ENCODE peak calls at places on chromosome 16, in four cellular contexts. B is K562, P is H1, J is GM12892. X is an unnamed sample.

GRCh38 chr16:68235882-68236803 is at the start of gene ESRP2:
- DNase-seq in P (peak; percentile 89), J (no peak), B (no peak), X (peak; percentile 59)

GRCh38 chr16:71854369-71854948 is 8.7 kb downstream of the ATXN1L start:
- DNase-seq in B (no peak), J (no peak), P (no peak), X (no peak)

GRCh38 chr16:77437859-77438258 is 3.0 kb upstream of the ADAMTS18 start:
- DNase-seq in J (no peak), B (no peak), P (no peak), X (no peak)

GRCh38 chr16:68401871-68402747 is 46.2 kb downstream of the SMPD3 start:
- DNase-seq in B (no peak), J (no peak), P (no peak), X (no peak)

GRCh38 chr16:88649924-88650748 is 717 bp downstream of the CYBA start:
- DNase-seq in J (peak; percentile 72), P (peak; percentile 70), B (peak; percentile 65), X (peak; percentile 78)

GRCh38 chr16:89094252-89094901 is 725 bp downstream of the ACSF3 start:
- DNase-seq in P (no peak), B (no peak), J (no peak), X (no peak)

GRCh38 chr16:8569650-8570338 is 20.5 kb downstream of the TMEM114 start:
- DNase-seq in P (no peak), J (no peak), B (no peak), X (no peak)

GRCh38 chr16:59067207-59067606 is 333.1 kb upstream of the GOT2 start:
- DNase-seq in J (no peak), P (no peak), B (no peak), X (no peak)

GRCh38 chr16:30068333-30068732 is 2.8 kb downstream of the ALDOA start:
- DNase-seq in J (no peak), B (no peak), P (no peak), X (no peak)

GRCh38 chr16:30070490-30070889 is 4.9 kb downstream of the ALDOA start:
- DNase-seq in J (no peak), B (no peak), P (no peak), X (no peak)

GRCh38 chr16:30069575-30070462 is 4.3 kb downstream of the ALDOA start:
- DNase-seq in J (no peak), B (no peak), P (no peak), X (no peak)

GRCh38 chr16:30067584-30067916 is 2.0 kb downstream of the ALDOA start:
- DNase-seq in P (no peak), J (no peak), B (no peak), X (no peak)

GRCh38 chr16:30068750-30069574 is 3.4 kb downstream of the ALDOA start:
- DNase-seq in B (no peak), J (no peak), P (no peak), X (no peak)
- TF ChIP-seq TAF1 in B (no peak), J (no peak), P (no peak), X (no peak)

GRCh38 chr16:85563031-85563430 is 50.1 kb upstream of the GSE1 start:
- DNase-seq in B (no peak), J (no peak), P (no peak), X (no peak)

GRCh38 chr16:85564277-85565051 is 48.7 kb upstream of the GSE1 start:
- DNase-seq in P (no peak), J (no peak), B (peak; percentile 74), X (no peak)

GRCh38 chr16:85565340-85565739 is 47.8 kb upstream of the GSE1 start:
- DNase-seq in P (no peak), J (no peak), B (no peak), X (no peak)

GRCh38 chr16:85562102-85562786 is 50.9 kb upstream of the GSE1 start:
- DNase-seq in P (peak; percentile 45), J (no peak), B (no peak), X (no peak)

DNA sequence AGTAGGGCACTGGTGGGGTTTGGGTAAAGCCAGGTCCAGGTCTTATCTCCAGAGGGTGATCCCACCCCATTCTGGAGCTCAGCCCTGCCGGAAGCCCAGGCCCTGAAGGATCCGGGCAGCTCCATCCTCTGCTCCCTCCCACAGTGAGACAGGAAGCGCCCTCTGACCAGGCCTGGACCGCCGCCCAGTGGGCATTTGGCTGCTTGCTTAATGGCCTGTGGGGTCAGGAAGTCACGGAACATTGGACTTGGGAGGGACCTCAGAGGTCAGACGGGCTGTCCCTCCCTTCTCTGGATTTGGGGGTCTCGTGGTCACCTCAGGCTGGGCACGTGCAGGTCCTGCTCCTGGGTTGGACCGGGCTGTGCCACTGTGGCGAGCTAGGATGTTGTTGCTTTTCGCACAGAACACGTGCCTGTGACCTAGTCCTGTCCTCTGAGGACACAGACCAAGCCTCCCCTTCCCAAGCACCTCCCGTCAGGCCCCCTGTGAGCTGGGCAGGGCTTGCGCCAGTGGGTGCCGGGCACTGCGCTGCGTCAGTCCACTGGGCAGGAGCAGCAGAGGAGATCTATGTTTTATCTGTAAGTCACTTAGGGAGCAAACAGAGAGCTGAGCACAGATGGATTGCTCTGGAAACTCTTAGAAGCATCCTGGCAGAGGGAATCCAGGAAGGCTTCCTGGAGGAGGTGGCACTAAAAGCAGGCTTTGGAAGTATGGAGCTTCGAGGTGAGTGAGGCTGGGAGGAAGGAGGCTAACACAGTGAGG is 49.4 kb upstream of the GSE1 start:
- DNase-seq in P (peak; percentile 49), J (no peak), B (peak; percentile 76), X (no peak)
- TF ChIP-seq POLR2AphosphoS5 in P (no peak), J (no peak), B (peak; percentile 38), X (no peak)

DNA sequence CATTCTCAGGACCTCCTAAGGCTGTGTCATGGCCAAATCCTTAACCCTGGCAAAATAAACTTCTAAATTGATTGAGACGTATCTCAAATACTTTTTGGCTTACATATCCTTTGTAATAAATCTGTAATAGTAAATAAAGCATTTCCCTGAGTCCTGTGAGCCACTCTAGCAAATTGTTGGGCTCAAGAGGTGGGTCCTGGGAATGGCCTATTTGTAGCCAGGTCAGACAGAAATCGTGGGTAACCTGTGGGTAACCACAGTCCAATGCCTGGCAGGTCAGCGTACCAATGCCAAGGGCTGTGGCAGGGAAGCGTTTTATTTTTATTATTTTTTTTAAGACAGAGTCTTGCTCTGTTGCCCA is 12.0 kb upstream of the UBE2I start:
- DNase-seq in J (no peak), P (no peak), B (no peak), X (no peak)
- TF ChIP-seq POLR2A in J (no peak), P (no peak), B (no peak), X (no peak)

GRCh38 chr16:4270595-4270994 is 2.2 kb downstream of the TFAP4 start:
- DNase-seq in J (no peak), B (no peak), P (no peak), X (no peak)
- TF ChIP-seq TAF1 in J (no peak), B (no peak), P (no peak), X (no peak)

GRCh38 chr16:50741225-50741807 is 570 bp upstream of the CYLD start:
- DNase-seq in J (no peak), P (no peak), B (no peak), X (no peak)

GRCh38 chr16:50740747-50741146 is 1.1 kb upstream of the CYLD start:
- DNase-seq in B (no peak), J (no peak), P (no peak), X (no peak)

GRCh38 chr16:50742521-50743150 is 750 bp downstream of the CYLD start:
- DNase-seq in J (peak; percentile 40), B (peak; percentile 18), P (peak; percentile 56), X (no peak)

GRCh38 chr16:50743575-50744225 is 1.8 kb downstream of the CYLD start:
- DNase-seq in P (no peak), J (no peak), B (no peak), X (no peak)

GRCh38 chr16:50741808-50742520 is at the start of gene CYLD:
- DNase-seq in J (peak; percentile 93), P (peak; percentile 95), B (peak; percentile 99), X (peak; percentile 93)
- TF ChIP-seq POLR2AphosphoS5 in J (peak; percentile 13), P (no peak), B (no peak), X (peak; percentile 47)

DNA sequence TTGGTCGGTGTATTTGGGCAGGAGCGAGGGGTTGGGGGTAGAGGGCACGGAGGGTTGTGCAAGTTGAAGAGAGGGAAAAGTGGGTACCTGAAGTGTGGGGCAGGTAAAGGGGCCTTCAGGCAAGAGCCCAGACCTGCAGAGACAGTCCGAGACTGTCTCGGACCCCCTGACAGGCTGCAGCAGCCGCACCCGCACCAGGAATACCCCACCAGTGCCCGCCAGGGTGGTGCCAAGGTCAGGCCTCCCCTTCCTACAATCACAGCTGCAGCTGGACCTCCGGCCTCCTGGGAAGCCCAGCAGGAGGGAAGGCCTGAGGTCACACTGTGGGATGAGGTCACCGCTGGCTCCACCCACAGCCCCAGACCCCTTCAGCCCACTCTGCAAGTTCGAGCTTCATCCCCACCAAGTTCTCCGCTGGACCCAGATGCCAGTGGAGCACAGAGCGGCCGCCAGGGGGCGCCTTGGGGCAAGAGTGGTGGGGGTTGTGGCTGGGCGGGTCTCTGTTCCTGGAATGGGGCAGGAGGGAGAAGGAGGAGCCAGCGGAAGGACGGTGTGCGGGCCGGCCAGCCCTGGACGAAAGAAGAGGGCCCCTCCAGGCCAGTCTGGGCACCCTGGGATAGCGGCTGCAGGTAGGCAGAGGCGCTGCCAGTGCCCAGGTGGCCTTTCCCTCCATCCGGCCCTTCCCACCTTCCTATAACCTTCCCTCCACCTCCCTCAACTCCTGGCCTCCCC is at the start of gene HSD3B7:
- DNase-seq in J (peak; percentile 97), P (peak; percentile 100), B (peak; percentile 95), X (peak; percentile 97)
- TF ChIP-seq POLR2A in J (no peak), P (peak; percentile 60), B (peak; percentile 58), X (no peak)

GRCh38 chr16:1152651-1153259 is at the start of gene CACNA1H:
- DNase-seq in B (peak; percentile 95), J (no peak), P (peak; percentile 81), X (no peak)
- TF ChIP-seq TAF1 in B (no peak), J (no peak), P (no peak), X (no peak)

DNA sequence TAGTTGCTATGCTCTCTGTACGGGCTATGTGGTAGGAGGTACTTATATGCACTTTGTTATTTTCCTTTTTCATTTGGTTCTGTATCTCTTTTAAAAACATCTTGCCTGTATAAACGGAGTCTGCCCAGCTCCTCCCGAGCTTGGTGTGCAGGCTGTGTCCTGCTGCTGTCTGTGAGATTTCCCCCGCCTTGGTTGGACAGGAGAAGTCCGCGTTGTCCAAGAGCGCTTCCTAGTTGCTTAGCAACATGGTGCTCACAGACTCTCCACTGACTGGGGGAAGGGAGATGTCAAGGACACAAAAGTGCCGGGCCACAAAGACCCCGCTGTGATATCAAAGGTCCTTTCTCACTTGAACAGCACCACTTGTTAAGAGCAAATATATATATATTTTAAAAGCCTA is 134.4 kb upstream of the CPHXL start:
- DNase-seq in J (no peak), B (no peak), P (no peak), X (no peak)
- TF ChIP-seq POLR2AphosphoS5 in J (no peak), B (no peak), P (no peak), X (no peak)

GRCh38 chr16:10808218-10808617 is 10.4 kb downstream of the TVP23A start:
- DNase-seq in J (no peak), P (no peak), B (no peak), X (no peak)
- TF ChIP-seq POLR2A in J (no peak), P (no peak), B (no peak), X (no peak)